ENCODE peak calls at places on chromosome 13, in four cellular contexts. P is PC-3, A is tibial artery, G is uterus. Q is an unnamed sample.

GRCh38 chr13:98307392-98307743 is 130.3 kb upstream of the RNF113B start:
- DNase-seq in G (no peak), P (no peak), A (no peak), Q (no peak)

GRCh38 chr13:87877477-87877876 is 206.3 kb downstream of the SLITRK5 start:
- DNase-seq in P (no peak), G (no peak), A (no peak), Q (no peak)

GRCh38 chr13:113974304-113975281 is 717 bp upstream of the C13orf46 start:
- DNase-seq in P (no peak), G (peak), A (no peak), Q (no peak)

GRCh38 chr13:90154311-90154960 is 1193.1 kb upstream of the MIR17HG start:
- DNase-seq in A (no peak), G (no peak), P (peak), Q (no peak)

GRCh38 chr13:102597029-102598015 is 536 bp downstream of the TPP2 start:
- DNase-seq in P (peak), G (peak), A (peak), Q (peak)

GRCh38 chr13:99962242-99962641 is 9.3 kb downstream of the ZIC5 start:
- DNase-seq in A (no peak), P (no peak), G (no peak), Q (no peak)

GRCh38 chr13:109481046-109481445 is 305.3 kb downstream of the IRS2 start:
- DNase-seq in P (no peak), A (no peak), G (no peak), Q (peak)

GRCh38 chr13:25928941-25929505 is 122.8 kb downstream of the SHISA2 start:
- DNase-seq in A (no peak), P (no peak), G (no peak), Q (no peak)

GRCh38 chr13:78652651-78653050 is 6.3 kb downstream of the OBI1 start:
- DNase-seq in P (no peak), A (no peak), G (no peak), Q (no peak)

GRCh38 chr13:101289764-101290163 is 126.5 kb downstream of the NALCN start:
- DNase-seq in G (no peak), P (no peak), A (no peak), Q (no peak)

GRCh38 chr13:24261566-24261965 is 47.8 kb upstream of the C1QTNF9 start:
- DNase-seq in G (no peak), P (no peak), A (no peak), Q (peak)

GRCh38 chr13:98606296-98606695 is 29.4 kb upstream of the STK24 start:
- DNase-seq in G (no peak), P (no peak), A (no peak), Q (no peak)

GRCh38 chr13:71619096-71619495 is 247.9 kb downstream of the DACH1 start:
- DNase-seq in P (no peak), A (no peak), G (no peak), Q (no peak)

GRCh38 chr13:110629735-110630134 is 14.4 kb downstream of the NAXD start:
- DNase-seq in G (no peak), A (no peak), P (no peak), Q (no peak)

GRCh38 chr13:79534596-79534995 is 53.6 kb downstream of the NDFIP2 start:
- DNase-seq in G (no peak), P (no peak), A (no peak), Q (no peak)

DNA sequence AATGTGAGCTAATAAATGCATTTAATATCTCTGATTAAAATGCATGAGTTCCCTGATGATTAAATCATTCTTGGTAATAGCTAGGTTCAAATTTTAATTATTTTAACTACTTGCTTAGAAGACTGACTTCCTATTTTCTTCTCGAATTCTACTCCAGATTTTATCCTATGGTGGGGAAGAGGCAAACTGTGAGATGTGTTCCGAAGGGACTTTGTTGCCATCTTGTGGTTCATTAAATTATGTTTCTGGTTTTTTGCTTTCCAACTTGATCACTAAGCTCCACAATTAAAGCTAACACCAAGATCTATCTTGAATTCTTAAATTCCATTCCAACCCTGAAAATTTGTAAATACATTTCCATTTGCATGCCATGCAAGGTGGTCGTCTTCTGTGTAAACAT is 538.4 kb upstream of the PCDH20 start:
- DNase-seq in P (peak), G (no peak), A (no peak), Q (no peak)
- TF ChIP-seq CTCF in P (peak), G (no peak), A (peak), Q (no peak)

DNA sequence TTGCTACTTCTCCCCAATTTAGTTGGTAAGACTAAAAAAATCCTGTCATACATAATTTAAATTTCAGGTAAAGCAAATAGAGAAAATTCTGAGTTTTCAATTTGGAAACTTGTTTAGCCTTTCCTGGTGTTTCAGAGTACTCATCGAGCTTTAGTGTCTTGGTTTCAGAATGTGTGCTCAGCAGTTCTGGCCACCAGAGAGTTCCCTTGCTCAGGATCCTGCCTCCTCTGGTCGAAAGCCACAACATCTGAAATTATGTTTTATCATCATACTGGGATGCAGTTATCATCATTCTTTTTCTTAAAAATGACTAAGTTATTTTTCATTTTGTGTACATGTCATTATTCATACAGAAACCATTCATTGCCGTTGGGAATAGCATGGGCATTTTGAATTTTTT is 263.2 kb upstream of the SPRY2 start:
- DNase-seq in A (no peak), G (no peak), P (peak), Q (no peak)
- TF ChIP-seq CTCF in A (no peak), G (no peak), P (no peak), Q (no peak)

GRCh38 chr13:65882810-65883209 is 1347.3 kb downstream of the PCDH9 start:
- DNase-seq in P (no peak), G (no peak), A (no peak), Q (no peak)
- TF ChIP-seq CTCF in P (no peak), G (no peak), A (no peak), Q (no peak)

GRCh38 chr13:54879036-54879435 is 1850.4 kb downstream of the OLFM4 start:
- DNase-seq in A (no peak), G (no peak), P (no peak), Q (no peak)

GRCh38 chr13:54875111-54875510 is 1846.5 kb downstream of the OLFM4 start:
- DNase-seq in G (no peak), P (no peak), A (no peak), Q (no peak)
- TF ChIP-seq CTCF in G (no peak), P (no peak), A (no peak), Q (no peak)

GRCh38 chr13:54226866-54227265 is 1198.3 kb downstream of the OLFM4 start:
- DNase-seq in P (no peak), A (no peak), G (no peak), Q (no peak)
- TF ChIP-seq CTCF in P (no peak), A (no peak), G (no peak), Q (no peak)

GRCh38 chr13:28313579-28313978 is 175.2 kb downstream of the PAN3 start:
- DNase-seq in G (no peak), A (no peak), P (no peak), Q (no peak)
- TF ChIP-seq CTCF in G (no peak), A (no peak), P (peak), Q (no peak)

GRCh38 chr13:39783051-39783450 is 127.6 kb downstream of the COG6 start:
- DNase-seq in G (no peak), P (peak), A (no peak), Q (no peak)
- TF ChIP-seq CTCF in G (no peak), P (peak), A (no peak), Q (no peak)

GRCh38 chr13:77489566-77490337 is 45.8 kb upstream of the SCEL start:
- DNase-seq in G (no peak), P (peak), A (no peak), Q (no peak)

GRCh38 chr13:77494226-77494625 is 41.3 kb upstream of the SCEL start:
- DNase-seq in G (no peak), A (no peak), P (no peak), Q (no peak)

GRCh38 chr13:77492982-77493381 is 42.5 kb upstream of the SCEL start:
- DNase-seq in P (peak), A (no peak), G (no peak), Q (no peak)
- TF ChIP-seq CTCF in P (peak), A (peak), G (peak), Q (peak)

GRCh38 chr13:49821216-49821820 is 28.8 kb upstream of the KPNA3 start:
- DNase-seq in G (no peak), P (no peak), A (no peak), Q (no peak)
- TF ChIP-seq CTCF in G (no peak), P (peak), A (no peak), Q (no peak)